ENCODE peak calls at places on chromosome 22, in five cellular contexts. S is PC-3, H is DND-41, G is psoas muscle, C is cardiac muscle cell. O is an unnamed sample. For H3K4me1, the result is how much of the 10 kb centered on the place peaks cover.

GRCh38 chr22:24443668-24444067 is 16.3 kb downstream of the ADORA2A start:
- DNase-seq in S (no peak), H (no peak), G (no peak), C (no peak), O (peak)

GRCh38 chr22:18057568-18058209 is 20.1 kb upstream of the PEX26 start:
- DNase-seq in S (peak), H (no peak), G (peak), C (peak), O (no peak)

GRCh38 chr22:30038219-30038618 is 42.0 kb upstream of the HORMAD2 start:
- DNase-seq in S (peak), G (no peak), C (peak), H (no peak), O (no peak)

GRCh38 chr22:27377901-27378300 is 423.7 kb downstream of the MN1 start:
- DNase-seq in S (no peak), G (no peak), C (peak), H (no peak), O (no peak)

GRCh38 chr22:50236731-50237409 is 8.0 kb downstream of the TUBGCP6 start:
- DNase-seq in G (no peak), H (no peak), C (no peak), S (peak), O (peak)

GRCh38 chr22:25728064-25728463 is 13.9 kb upstream of the MYO18B start:
- DNase-seq in H (no peak), G (no peak), S (no peak), C (no peak), O (peak)

GRCh38 chr22:49756201-49756600 is 71.5 kb downstream of the BRD1 start:
- DNase-seq in H (no peak), S (no peak), C (no peak), G (no peak), O (no peak)

GRCh38 chr22:40007826-40008710 is 13.3 kb downstream of the FAM83F start:
- DNase-seq in G (peak), C (no peak), H (no peak), S (no peak), O (no peak)

GRCh38 chr22:24400726-24401596 is 26.4 kb upstream of the ADORA2A start:
- DNase-seq in S (no peak), C (no peak), H (no peak), G (peak), O (no peak)

GRCh38 chr22:22201185-22201924 is 43.2 kb upstream of the VPREB1 start:
- DNase-seq in H (peak), G (no peak), S (peak), C (no peak), O (peak)

GRCh38 chr22:33405194-33405593 is 347.0 kb upstream of the SYN3 start:
- DNase-seq in C (no peak), G (no peak), H (no peak), S (no peak), O (no peak)

GRCh38 chr22:25223269-25223850 is 3.9 kb downstream of the CRYBB2 start:
- DNase-seq in C (no peak), G (no peak), H (no peak), S (no peak), O (no peak)

GRCh38 chr22:24772493-24773220 is 1.9 kb downstream of the PIWIL3 start:
- DNase-seq in H (no peak), G (no peak), S (peak), C (peak), O (peak)

GRCh38 chr22:31094741-31095140 is 12.6 kb downstream of the SELENOM start:
- DNase-seq in C (no peak), H (no peak), S (no peak), G (no peak), O (no peak)

GRCh38 chr22:32034275-32034674 is 8.8 kb upstream of the SLC5A1 start:
- DNase-seq in C (no peak), H (no peak), S (no peak), G (no peak), O (no peak)

GRCh38 chr22:28019360-28019759 is 100.3 kb upstream of the PITPNB start:
- DNase-seq in H (peak), S (peak), C (no peak), G (peak), O (no peak)

GRCh38 chr22:41517172-41518047 is 26.9 kb downstream of the POLR3H start:
- DNase-seq in H (peak), S (peak), G (peak), C (peak), O (peak)

GRCh38 chr22:27207907-27208306 is 550.5 kb downstream of the MIAT start:
- DNase-seq in C (no peak), H (no peak), G (no peak), S (no peak), O (no peak)

GRCh38 chr22:45929649-45930048 is 47.3 kb downstream of the WNT7B start:
- DNase-seq in C (no peak), G (no peak), S (no peak), H (no peak), O (no peak)
- H3K4me1 ChIP-seq in C (under half), G (under half), S (under half), H (under half), O (under half)

DNA sequence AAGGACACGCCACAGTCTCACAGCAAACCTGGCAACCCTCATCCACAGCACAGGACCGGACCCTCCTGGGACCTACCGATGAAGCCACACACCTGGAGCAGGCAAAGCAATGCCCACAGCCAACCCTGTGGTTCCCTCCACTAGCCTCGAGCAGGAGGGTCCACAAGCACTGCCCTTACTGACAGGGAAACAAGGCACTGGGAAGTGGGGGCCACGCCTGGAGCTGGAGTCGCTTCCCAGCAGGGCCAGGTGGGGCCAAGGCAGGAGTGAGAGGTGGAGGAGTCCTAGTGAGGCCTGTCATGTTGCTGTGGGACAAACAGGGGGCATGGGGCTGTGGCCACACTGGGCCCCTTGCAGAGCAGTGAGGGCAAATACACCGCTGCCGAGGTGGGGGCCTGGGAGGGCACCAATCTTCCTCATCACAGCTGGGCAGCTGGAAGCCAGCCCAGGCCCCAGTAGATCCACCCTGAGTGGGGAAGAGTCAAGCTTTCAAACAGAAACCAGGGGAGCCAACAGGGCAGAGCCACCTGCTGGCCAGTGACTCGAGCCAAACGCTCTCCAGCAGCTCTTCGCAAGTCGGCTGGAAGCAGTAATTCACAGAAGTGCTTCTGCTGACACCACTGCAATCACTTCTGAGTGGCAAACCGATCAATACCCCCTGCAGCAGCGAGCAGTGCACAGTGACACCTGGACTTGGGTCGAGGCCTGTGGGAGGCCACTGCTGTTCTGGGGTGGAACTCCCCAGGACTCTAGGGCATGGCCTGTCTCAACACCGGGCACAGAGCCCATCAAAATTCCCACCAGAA is 13.7 kb downstream of the SULT4A1 start:
- DNase-seq in S (peak), G (peak), C (peak), H (no peak), O (peak)
- TF ChIP-seq CTCF in S (peak), G (peak), C (peak), H (no peak), O (peak)

DNA sequence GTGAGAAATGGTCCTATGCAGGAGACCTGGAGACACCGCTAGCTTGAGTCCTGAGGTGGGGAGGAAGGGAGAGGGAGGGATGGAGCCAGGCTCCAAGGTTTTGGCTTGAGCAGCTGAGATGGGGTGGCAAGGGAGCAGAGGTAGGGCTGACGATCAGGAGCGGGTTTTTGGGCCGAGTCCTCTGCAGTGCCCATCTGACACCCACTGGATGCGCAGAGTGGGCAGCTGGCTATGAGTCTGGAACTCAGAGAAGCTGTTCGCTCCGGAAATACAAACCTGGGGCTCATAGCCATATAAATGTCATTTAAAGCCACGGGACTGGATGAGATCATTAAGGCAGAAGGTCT is 450 bp upstream of the MAFF start:
- DNase-seq in G (no peak), H (no peak), S (no peak), C (no peak), O (no peak)
- H3K4me1 ChIP-seq in G (under half), H (under half), S (under half), C (under half), O (under half)

GRCh38 chr22:20079745-20080444 is at the start of gene DGCR8:
- DNase-seq in C (peak), S (peak), G (peak), H (peak), O (peak)
- TF ChIP-seq CTCF in C (no peak), S (no peak), G (no peak), H (no peak), O (no peak)

GRCh38 chr22:19800306-19800705 is 39.7 kb downstream of the TBX1 start:
- DNase-seq in C (no peak), S (no peak), G (peak), H (no peak), O (no peak)

GRCh38 chr22:19799322-19800190 is 39.0 kb downstream of the TBX1 start:
- DNase-seq in C (peak), G (peak), H (no peak), S (no peak), O (no peak)

GRCh38 chr22:19797631-19798319 is 37.2 kb downstream of the TBX1 start:
- DNase-seq in C (no peak), S (no peak), H (no peak), G (peak), O (no peak)

GRCh38 chr22:19798320-19798665 is 37.7 kb downstream of the TBX1 start:
- DNase-seq in H (no peak), S (no peak), C (no peak), G (peak), O (no peak)

GRCh38 chr22:19798825-19799224 is 38.2 kb downstream of the TBX1 start:
- DNase-seq in H (no peak), S (no peak), C (no peak), G (peak), O (no peak)
- H3K4me1 ChIP-seq in H (under half), S (under half), C (under half), G (under half), O (under half)